ENCODE peak calls at places on chromosomes 7 and 10, in four cellular contexts. E is right lobe of liver; M is dorsolateral prefrontal cortex; K is CD4-positive, CD25-positive, alpha-beta regulatory T cell. Y is an unnamed sample.

GRCh38 chr7:80771523-80771922 is 133.1 kb downstream of the CD36 start:
- DNase-seq in M (no peak), K (no peak), E (no peak), Y (no peak)

GRCh38 chr10:117431160-117431559 is 55.9 kb upstream of the PDZD8 start:
- DNase-seq in E (no peak), K (no peak), M (no peak), Y (no peak)

GRCh38 chr10:21272585-21273399 is 252.7 kb downstream of the SKIDA1 start:
- DNase-seq in M (no peak), E (no peak), K (no peak), Y (no peak)

GRCh38 chr10:21517983-21518628 is 7.4 kb downstream of the SKIDA1 start:
- DNase-seq in M (no peak), E (no peak), K (no peak), Y (no peak)

GRCh38 chr7:37354661-37355131 is 94.0 kb downstream of the ELMO1 start:
- DNase-seq in K (no peak), M (no peak), E (peak; percentile 81), Y (no peak)

GRCh38 chr10:48383393-48383792 is 76.9 kb downstream of the MAPK8 start:
- DNase-seq in E (no peak), M (no peak), K (no peak), Y (no peak)

GRCh38 chr7:81267508-81267907 is 348.7 kb upstream of the SEMA3C start:
- DNase-seq in E (no peak), M (no peak), K (no peak), Y (no peak)

GRCh38 chr7:17690030-17690429 is 250.3 kb downstream of the SNX13 start:
- DNase-seq in K (no peak), M (no peak), E (no peak), Y (no peak)

GRCh38 chr10:558331-558730 is 131.1 kb downstream of the DIP2C start:
- DNase-seq in K (no peak), M (no peak), E (no peak), Y (no peak)

GRCh38 chr7:121286742-121287699 is 41.8 kb upstream of the WNT16 start:
- DNase-seq in M (no peak), K (no peak), E (no peak), Y (no peak)

GRCh38 chr10:4686644-4686996 is 139.4 kb upstream of the AKR1E2 start:
- DNase-seq in E (no peak), K (no peak), M (no peak), Y (no peak)

GRCh38 chr10:21340341-21340740 is 185.1 kb downstream of the SKIDA1 start:
- DNase-seq in M (no peak), K (no peak), E (no peak), Y (no peak)

GRCh38 chr7:91941450-91941849 is 788 bp downstream of the AKAP9 start:
- DNase-seq in E (peak; percentile 58), K (peak; percentile 3), M (no peak), Y (peak; percentile 13)

GRCh38 chr10:1417574-1417973 is 319.8 kb downstream of the ADARB2 start:
- DNase-seq in K (no peak), M (no peak), E (no peak), Y (no peak)

GRCh38 chr10:23065549-23065948 is 29.8 kb upstream of the MSRB2 start:
- DNase-seq in E (peak; percentile 85), K (no peak), M (peak; percentile 85), Y (no peak)

GRCh38 chr10:75941181-75941580 is 509.8 kb downstream of the LRMDA start:
- DNase-seq in K (no peak), M (no peak), E (no peak), Y (no peak)

GRCh38 chr7:79692015-79692414 is 238.5 kb upstream of the MAGI2 start:
- DNase-seq in M (no peak), E (no peak), K (no peak), Y (no peak)

GRCh38 chr10:122362621-122363020 is 11.9 kb upstream of the PLEKHA1 start:
- DNase-seq in M (no peak), K (no peak), E (no peak), Y (no peak)

GRCh38 chr10:97029271-97029670 is 156.5 kb downstream of the SLIT1 start:
- DNase-seq in E (no peak), K (no peak), M (no peak), Y (no peak)

GRCh38 chr7:155743197-155743596 is 69.1 kb downstream of the SHH start:
- DNase-seq in E (no peak), K (no peak), M (no peak), Y (no peak)
- H3K4me3 ChIP-seq in E (no peak overlapping the region), K (no peak overlapping the region), M (no peak overlapping the region), Y (no peak overlapping the region)

DNA sequence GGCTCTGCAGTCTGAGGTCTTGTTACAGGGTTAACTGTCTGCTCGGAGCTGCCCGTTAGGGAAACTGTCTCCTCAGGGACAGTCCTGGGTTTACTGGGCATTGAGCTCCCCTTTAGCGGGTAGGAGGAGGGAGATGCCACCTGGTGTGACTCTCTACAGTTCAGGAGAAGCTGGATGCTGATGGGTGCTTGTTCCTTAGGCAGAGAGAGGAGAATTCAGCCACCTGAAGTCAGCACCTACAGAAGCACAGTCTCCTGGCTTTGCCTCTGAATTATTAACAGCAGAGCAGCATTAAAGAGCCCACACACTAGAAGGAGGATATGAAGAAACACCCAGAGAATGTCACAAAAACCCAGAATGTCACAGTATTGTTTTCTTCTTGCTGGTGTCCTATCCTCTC is 656 bp downstream of the GIMAP4 start:
- DNase-seq in E (no peak), K (no peak), M (no peak), Y (no peak)
- H3K27me3 ChIP-seq in E (no peaks in the 10 kb centered on the region), K (no peaks in the 10 kb centered on the region), M (no peaks in the 10 kb centered on the region), Y (no peaks in the 10 kb centered on the region)

GRCh38 chr7:140398821-140399220 is 491 bp upstream of the SLC37A3 start:
- DNase-seq in E (no peak), M (no peak), K (no peak), Y (no peak)
- H3K4me3 ChIP-seq in E (peak overlapping the region; percentile 77), M (peak overlapping the region; percentile 93), K (peak overlapping the region; percentile 44), Y (no peak overlapping the region)

GRCh38 chr7:74400420-74401136 is 53.1 kb upstream of the GTF2IRD1 start:
- DNase-seq in M (no peak), K (no peak), E (no peak), Y (peak; percentile 18)

GRCh38 chr7:74401137-74401859 is 52.4 kb upstream of the GTF2IRD1 start:
- DNase-seq in E (peak; percentile 71), M (peak; percentile 67), K (peak; percentile 41), Y (peak; percentile 40)

GRCh38 chr7:74398426-74398825 is 55.3 kb upstream of the GTF2IRD1 start:
- DNase-seq in E (no peak), K (no peak), M (no peak), Y (no peak)

GRCh38 chr7:74396993-74397392 is 56.7 kb upstream of the GTF2IRD1 start:
- DNase-seq in K (no peak), E (no peak), M (no peak), Y (no peak)

GRCh38 chr7:74399006-74399405 is 54.7 kb upstream of the GTF2IRD1 start:
- DNase-seq in M (no peak), K (no peak), E (no peak), Y (no peak)
- H3K27me3 ChIP-seq in M (no peaks in the 10 kb centered on the region), K (no peaks in the 10 kb centered on the region), E (no peaks in the 10 kb centered on the region), Y (no peaks in the 10 kb centered on the region)

GRCh38 chr7:28389504-28390385 is 22.6 kb upstream of the CREB5 start:
- DNase-seq in E (no peak), M (no peak), K (no peak), Y (peak; percentile 20)
- H3K4me3 ChIP-seq in E (no peak overlapping the region), M (peak overlapping the region; percentile 41), K (no peak overlapping the region), Y (peak overlapping the region; percentile 6)

GRCh38 chr10:61845950-61846268 is 55.6 kb upstream of the ARID5B start:
- DNase-seq in K (no peak), M (no peak), E (no peak), Y (no peak)

GRCh38 chr10:61846370-61847031 is 55.0 kb upstream of the ARID5B start:
- DNase-seq in M (no peak), K (no peak), E (no peak), Y (no peak)

GRCh38 chr10:61842755-61843497 is 58.6 kb upstream of the ARID5B start:
- DNase-seq in E (no peak), M (no peak), K (no peak), Y (no peak)

GRCh38 chr10:61845196-61845949 is 56.1 kb upstream of the ARID5B start:
- DNase-seq in E (no peak), M (no peak), K (no peak), Y (no peak)

DNA sequence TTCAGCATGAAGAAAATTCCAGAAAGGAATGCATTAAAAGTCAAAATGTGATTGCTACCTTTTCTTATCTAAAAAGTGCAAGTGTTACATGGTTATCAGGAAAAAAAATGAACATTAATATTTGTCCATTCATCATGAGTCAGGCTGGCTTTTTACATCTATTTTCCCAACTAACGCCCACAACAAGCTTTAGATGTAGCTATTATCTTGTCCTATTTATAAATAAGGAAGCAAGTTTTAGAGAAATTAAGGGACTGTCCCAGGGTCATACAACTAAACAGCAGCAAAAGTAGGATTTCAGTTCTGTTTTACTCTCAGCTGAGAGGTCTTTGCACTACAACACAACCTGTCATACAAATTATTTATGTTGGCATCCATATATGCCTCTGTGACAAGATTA is 57.4 kb upstream of the ARID5B start:
- DNase-seq in K (no peak), E (no peak), M (no peak), Y (no peak)
- H3K27me3 ChIP-seq in K (no peaks in the 10 kb centered on the region), E (no peaks in the 10 kb centered on the region), M (no peaks in the 10 kb centered on the region), Y (no peaks in the 10 kb centered on the region)

Y was measured in GM06990.